ENCODE peak calls at places on chromosomes 11 and 22, in five cellular contexts. D is IMR-90, F is H1, G is neuronal stem cell, M is mesenchymal stem cell. R is an unnamed sample. For H3K36me3, the result is how much of the 10 kb centered on the place peaks cover.

GRCh38 chr11:90704510-90704909 is 481.7 kb upstream of the CHORDC1 start:
- DNase-seq in D (no peak), F (no peak), G (no peak), M (no peak), R (no peak)

GRCh38 chr11:6735306-6735705 is 36.5 kb downstream of the OR2AG2 start:
- DNase-seq in D (no peak), F (no peak), G (no peak), M (no peak), R (no peak)

GRCh38 chr11:67674442-67674871 is at the start of gene ALDH3B2:
- DNase-seq in D (no peak), F (peak), G (no peak), M (no peak), R (peak)

GRCh38 chr11:121844016-121844415 is 272.0 kb downstream of the BLID start:
- DNase-seq in D (no peak), F (no peak), G (no peak), M (no peak), R (peak)

GRCh38 chr11:69008774-69009440 is 4.1 kb downstream of the MRGPRF start:
- DNase-seq in D (peak), F (no peak), G (no peak), M (peak), R (peak)

GRCh38 chr11:119584193-119585037 is 144.6 kb downstream of the NECTIN1 start:
- DNase-seq in D (peak), F (peak), G (peak), M (peak), R (peak)

GRCh38 chr11:114087028-114087427 is 27.5 kb downstream of the ZBTB16 start:
- DNase-seq in D (no peak), F (no peak), G (no peak), M (no peak), R (no peak)

GRCh38 chr11:84339796-84340195 is 1053.6 kb upstream of the CCDC90B start:
- DNase-seq in D (no peak), F (no peak), G (no peak), M (no peak), R (no peak)

GRCh38 chr11:6427516-6427915 is 8.6 kb upstream of the APBB1 start:
- DNase-seq in D (no peak), F (no peak), G (no peak), M (no peak), R (peak)

GRCh38 chr11:117868815-117869642 is 7.4 kb downstream of the FXYD6 start:
- DNase-seq in D (no peak), F (no peak), G (no peak), M (no peak), R (no peak)

GRCh38 chr11:62497132-62497915 is 49.3 kb downstream of the AHNAK start:
- DNase-seq in D (peak), F (no peak), G (no peak), M (peak), R (peak)

GRCh38 chr11:1117970-1118369 is 39.8 kb upstream of the MUC5AC start:
- DNase-seq in D (no peak), F (no peak), G (no peak), M (no peak), R (no peak)

GRCh38 chr11:130160460-130161090 is 993 bp downstream of the ST14 start:
- DNase-seq in D (no peak), F (peak), G (no peak), M (no peak), R (peak)

GRCh38 chr22:28802595-28803087 is 2.3 kb upstream of the XBP1 start:
- DNase-seq in D (no peak), F (no peak), G (no peak), M (no peak), R (no peak)

GRCh38 chr11:116168459-116168787 is 604.4 kb downstream of the BUD13 start:
- DNase-seq in D (no peak), F (peak), G (no peak), M (no peak), R (peak)

GRCh38 chr22:37560682-37561208 is 465 bp downstream of the CDC42EP1 start:
- DNase-seq in D (peak), F (no peak), G (no peak), M (peak), R (peak)

GRCh38 chr22:23536821-23537345 is 43.2 kb downstream of the IGLL1 start:
- DNase-seq in D (no peak), F (no peak), G (no peak), M (no peak), R (peak)

GRCh38 chr22:23534201-23534850 is 45.8 kb downstream of the IGLL1 start:
- DNase-seq in D (no peak), F (no peak), G (no peak), M (no peak), R (peak)

GRCh38 chr22:23533328-23533762 is 46.7 kb downstream of the IGLL1 start:
- DNase-seq in D (peak), F (peak), G (peak), M (peak), R (peak)

GRCh38 chr22:23533771-23534191 is 46.3 kb downstream of the IGLL1 start:
- DNase-seq in D (no peak), F (no peak), G (no peak), M (no peak), R (peak)

GRCh38 chr22:23534851-23535717 is 45.0 kb downstream of the IGLL1 start:
- DNase-seq in D (no peak), F (no peak), G (no peak), M (no peak), R (no peak)
- H3K23ac ChIP-seq in D (no peak), F (no peak), G (peak), M (no peak), R (peak)

GRCh38 chr11:128453444-128454336 is 133.7 kb downstream of the ETS1 start:
- DNase-seq in D (peak), F (no peak), G (no peak), M (peak), R (no peak)

GRCh38 chr11:128456566-128457268 is 130.6 kb downstream of the ETS1 start:
- DNase-seq in D (no peak), F (no peak), G (no peak), M (no peak), R (no peak)

GRCh38 chr11:128457874-128458273 is 129.5 kb downstream of the ETS1 start:
- DNase-seq in D (no peak), F (no peak), G (no peak), M (no peak), R (no peak)

GRCh38 chr11:128458316-128458715 is 129.0 kb downstream of the ETS1 start:
- DNase-seq in D (peak), F (no peak), G (no peak), M (peak), R (no peak)

GRCh38 chr11:128455766-128456165 is 131.6 kb downstream of the ETS1 start:
- DNase-seq in D (no peak), F (no peak), G (no peak), M (peak), R (no peak)
- H2BK15ac ChIP-seq in D (no peak), F (no peak), G (no peak), M (no peak), R (no peak)

DNA sequence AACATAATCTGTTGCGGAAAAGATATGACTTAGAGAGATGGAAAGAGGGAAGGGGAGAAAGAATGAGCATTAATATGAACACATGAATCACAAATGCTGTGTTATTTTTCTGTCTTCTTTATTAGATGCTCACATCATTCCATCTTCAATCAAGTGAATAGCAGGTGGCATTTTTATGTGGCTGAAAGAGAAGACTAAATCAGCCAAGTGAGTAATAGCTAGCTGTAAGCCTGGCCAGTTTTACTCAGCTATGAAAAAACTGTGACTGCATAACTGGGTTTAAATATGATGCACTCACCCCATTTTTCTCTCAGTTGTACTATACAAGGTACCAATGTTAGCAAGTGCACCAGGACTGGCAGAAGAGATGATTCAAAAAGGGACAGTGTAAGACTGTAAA is 571.1 kb downstream of the JRKL start:
- DNase-seq in D (no peak), F (no peak), G (no peak), M (no peak), R (no peak)
- H3K36me3 ChIP-seq in D (under half), F (under half), G (under half), M (under half), R (under half)

DNA sequence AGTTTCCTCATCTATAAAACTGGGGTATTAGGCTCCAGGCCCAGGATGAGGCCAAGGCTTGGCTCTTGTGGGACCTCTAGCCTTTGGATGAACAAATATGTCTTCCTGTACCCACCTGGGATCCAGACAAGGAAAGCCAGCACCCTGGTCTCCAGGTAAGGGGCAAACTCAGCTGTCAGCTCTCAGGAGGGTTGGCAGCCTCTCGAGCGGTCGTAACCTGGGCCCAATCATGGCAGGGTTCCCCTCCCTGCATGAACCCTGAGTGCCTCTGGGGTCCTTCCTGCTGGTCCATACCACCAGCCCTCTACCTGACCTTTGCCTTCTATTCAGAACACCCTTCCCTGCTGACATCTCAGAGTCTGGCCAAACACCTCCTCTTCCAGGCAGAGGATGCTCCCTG is 19.6 kb downstream of the SLC22A12 start:
- DNase-seq in D (no peak), F (no peak), G (no peak), M (no peak), R (no peak)
- H3K23ac ChIP-seq in D (no peak), F (no peak), G (peak), M (no peak), R (no peak)

DNA sequence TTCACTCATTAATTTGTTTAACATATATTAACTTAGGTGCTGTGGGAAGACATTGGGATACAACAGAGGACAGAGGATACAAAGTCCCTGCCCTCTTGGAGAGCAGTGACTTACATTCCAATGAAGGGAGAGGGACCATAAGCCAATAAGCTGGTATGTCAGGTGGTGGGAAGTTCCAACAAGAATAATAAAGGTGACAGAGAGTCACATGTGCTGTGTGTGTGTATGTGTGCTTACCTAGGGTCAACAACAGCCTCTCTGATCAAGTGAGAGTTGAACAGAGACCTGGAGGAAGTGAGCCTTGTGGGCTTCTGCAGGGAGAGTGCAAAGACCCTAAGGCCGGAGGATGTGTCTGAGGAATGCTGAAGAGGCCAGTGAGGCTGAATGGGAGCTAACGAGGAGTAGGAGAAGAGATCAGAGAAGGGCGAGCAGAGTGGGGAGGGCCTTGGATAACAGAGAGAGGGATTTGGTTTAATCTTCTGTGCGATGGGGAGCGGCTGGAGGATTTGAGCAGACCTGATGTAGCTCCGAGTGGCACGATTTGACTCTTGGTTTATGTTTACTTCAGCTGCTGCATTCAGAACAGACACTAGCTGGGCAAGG is 35.3 kb downstream of the MAP6 start:
- DNase-seq in D (no peak), F (no peak), G (no peak), M (no peak), R (peak)
- H2BK15ac ChIP-seq in D (peak), F (peak), G (no peak), M (no peak), R (no peak)

GRCh38 chr22:36303874-36304273 is 50.9 kb downstream of the APOL1 start:
- DNase-seq in D (no peak), F (no peak), G (no peak), M (no peak), R (no peak)
- H3K36me3 ChIP-seq in D (half or more), F (under half), G (half or more), M (half or more), R (half or more)

DNA sequence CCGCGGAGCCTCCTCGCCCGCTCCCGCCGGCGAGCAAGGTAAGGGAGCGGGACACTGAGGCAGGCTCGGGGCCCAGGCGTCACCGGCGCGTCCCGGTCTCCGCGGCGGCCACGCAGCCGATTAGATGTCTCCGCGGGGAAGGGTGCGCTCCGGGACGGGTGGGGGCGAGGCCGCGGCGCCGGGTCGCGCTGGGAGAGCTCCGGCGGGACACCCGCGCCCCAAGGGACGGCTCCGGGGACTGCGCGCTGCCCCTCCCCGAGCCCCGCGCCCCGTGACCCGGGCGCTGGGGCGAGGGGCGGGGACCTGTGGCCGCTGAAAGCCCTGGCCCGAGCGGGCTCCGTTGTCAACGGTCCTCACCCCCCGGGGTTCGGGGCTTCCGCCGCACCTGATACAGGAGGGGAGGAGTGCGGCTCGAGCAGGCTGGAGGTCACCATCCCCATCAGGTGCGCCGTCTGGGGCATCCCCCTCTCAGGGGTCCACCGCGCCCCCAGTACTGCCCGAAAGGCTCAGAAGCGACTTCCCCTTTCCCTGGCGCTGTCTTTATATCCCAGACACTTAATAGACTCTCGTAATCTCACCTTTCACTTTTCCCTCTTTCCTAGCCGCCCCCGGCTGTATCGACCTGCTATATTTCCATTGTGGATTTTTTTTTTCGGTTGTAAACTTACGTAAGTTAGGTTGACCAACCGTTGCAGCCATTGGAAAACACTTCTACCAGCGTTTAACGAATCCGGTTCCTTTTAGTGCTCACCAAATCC is 566 bp downstream of the PPFIA1 start:
- DNase-seq in D (peak), F (peak), G (peak), M (peak), R (peak)
- H3K23ac ChIP-seq in D (peak), F (no peak), G (peak), M (peak), R (no peak)

R was measured in mesendoderm.